ENCODE peak calls at places on chromosomes 1 and 21, in ten cellular contexts. One of them, this sample, is unnamed.
A peak's percentile ranks its signal among the peaks of the same experiment; 100 is the strongest.

GRCh38 chr1:224733021-224733911 is 117.1 kb downstream of the CNIH3 start:
- DNase-seq in H1: no peak
- DNase-seq in cardiac muscle cell: peak; percentile 47
- DNase-seq in stomach: no peak
- DNase-seq in heart left ventricle: no peak
- DNase-seq in tibial artery: no peak
- DNase-seq in psoas muscle: peak; percentile 72
- DNase-seq in left ventricle myocardium inferior: peak; percentile 19
- DNase-seq in fibroblast of lung: peak; percentile 50
- DNase-seq in mucosa of descending colon: no peak
- DNase-seq in this sample: no peak

GRCh38 chr1:211697356-211697755 is 21.9 kb upstream of the NEK2 start:
- DNase-seq in H1: no peak
- DNase-seq in tibial artery: no peak
- DNase-seq in mucosa of descending colon: no peak
- DNase-seq in left ventricle myocardium inferior: no peak
- DNase-seq in fibroblast of lung: no peak
- DNase-seq in stomach: no peak
- DNase-seq in heart left ventricle: no peak
- DNase-seq in psoas muscle: no peak
- DNase-seq in cardiac muscle cell: no peak
- DNase-seq in this sample: no peak

GRCh38 chr21:43654806-43655489 is 4.3 kb downstream of the HSF2BP start:
- DNase-seq in psoas muscle: no peak
- DNase-seq in mucosa of descending colon: no peak
- DNase-seq in left ventricle myocardium inferior: no peak
- DNase-seq in H1: no peak
- DNase-seq in heart left ventricle: no peak
- DNase-seq in stomach: no peak
- DNase-seq in tibial artery: no peak
- DNase-seq in cardiac muscle cell: no peak
- DNase-seq in fibroblast of lung: no peak
- DNase-seq in this sample: no peak

GRCh38 chr1:203089651-203090045 is 3.8 kb upstream of the MYOG start:
- DNase-seq in mucosa of descending colon: no peak
- DNase-seq in heart left ventricle: no peak
- DNase-seq in H1: peak; percentile 45
- DNase-seq in cardiac muscle cell: no peak
- DNase-seq in fibroblast of lung: no peak
- DNase-seq in tibial artery: no peak
- DNase-seq in left ventricle myocardium inferior: no peak
- DNase-seq in stomach: peak; percentile 14
- DNase-seq in psoas muscle: no peak
- DNase-seq in this sample: no peak

GRCh38 chr21:26170471-26171309 is at the start of gene APP:
- DNase-seq in cardiac muscle cell: peak; percentile 84
- DNase-seq in left ventricle myocardium inferior: peak; percentile 89
- DNase-seq in mucosa of descending colon: peak; percentile 95
- DNase-seq in psoas muscle: peak; percentile 90
- DNase-seq in fibroblast of lung: peak; percentile 73
- DNase-seq in tibial artery: peak; percentile 78
- DNase-seq in H1: peak; percentile 97
- DNase-seq in heart left ventricle: peak; percentile 93
- DNase-seq in stomach: peak; percentile 91
- DNase-seq in this sample: peak; percentile 80

GRCh38 chr1:52141513-52142219 is at the start of gene ZFYVE9:
- DNase-seq in heart left ventricle: peak; percentile 90
- DNase-seq in stomach: peak; percentile 81
- DNase-seq in H1: peak; percentile 88
- DNase-seq in cardiac muscle cell: peak; percentile 90
- DNase-seq in psoas muscle: peak; percentile 90
- DNase-seq in tibial artery: peak; percentile 48
- DNase-seq in mucosa of descending colon: peak; percentile 88
- DNase-seq in left ventricle myocardium inferior: peak; percentile 76
- DNase-seq in fibroblast of lung: peak; percentile 75
- DNase-seq in this sample: peak; percentile 92

GRCh38 chr1:12057382-12057781 is 5.7 kb upstream of the TNFRSF8 start:
- DNase-seq in tibial artery: no peak
- DNase-seq in cardiac muscle cell: peak; percentile 23
- DNase-seq in stomach: no peak
- DNase-seq in H1: no peak
- DNase-seq in heart left ventricle: no peak
- DNase-seq in fibroblast of lung: no peak
- DNase-seq in mucosa of descending colon: no peak
- DNase-seq in left ventricle myocardium inferior: no peak
- DNase-seq in psoas muscle: no peak
- DNase-seq in this sample: no peak

GRCh38 chr1:194196562-194196961 is 1010.1 kb upstream of the B3GALT2 start:
- DNase-seq in psoas muscle: no peak
- DNase-seq in mucosa of descending colon: no peak
- DNase-seq in fibroblast of lung: no peak
- DNase-seq in stomach: no peak
- DNase-seq in left ventricle myocardium inferior: no peak
- DNase-seq in tibial artery: no peak
- DNase-seq in H1: no peak
- DNase-seq in cardiac muscle cell: no peak
- DNase-seq in heart left ventricle: no peak
- DNase-seq in this sample: no peak

GRCh38 chr1:81974883-81975555 is 174.3 kb downstream of the ADGRL2 start:
- DNase-seq in heart left ventricle: no peak
- DNase-seq in tibial artery: no peak
- DNase-seq in mucosa of descending colon: no peak
- DNase-seq in left ventricle myocardium inferior: no peak
- DNase-seq in psoas muscle: no peak
- DNase-seq in cardiac muscle cell: no peak
- DNase-seq in fibroblast of lung: no peak
- DNase-seq in stomach: no peak
- DNase-seq in H1: no peak
- DNase-seq in this sample: no peak

GRCh38 chr1:19825298-19825697 is 10.2 kb upstream of the RNF186 start:
- DNase-seq in left ventricle myocardium inferior: no peak
- DNase-seq in cardiac muscle cell: peak; percentile 9
- DNase-seq in tibial artery: no peak
- DNase-seq in fibroblast of lung: no peak
- DNase-seq in heart left ventricle: no peak
- DNase-seq in psoas muscle: no peak
- DNase-seq in mucosa of descending colon: peak; percentile 51
- DNase-seq in stomach: peak; percentile 63
- DNase-seq in H1: peak; percentile 59
- DNase-seq in this sample: peak; percentile 87

GRCh38 chr1:154198756-154199562 is 7.1 kb upstream of the TPM3 start:
- DNase-seq in cardiac muscle cell: peak; percentile 75
- DNase-seq in psoas muscle: no peak
- DNase-seq in tibial artery: peak; percentile 36
- DNase-seq in fibroblast of lung: peak; percentile 77
- DNase-seq in left ventricle myocardium inferior: no peak
- DNase-seq in H1: peak; percentile 51
- DNase-seq in mucosa of descending colon: no peak
- DNase-seq in heart left ventricle: no peak
- DNase-seq in stomach: no peak
- DNase-seq in this sample: peak; percentile 37

GRCh38 chr1:36207339-36207738 is 16.9 kb upstream of the THRAP3 start:
- DNase-seq in cardiac muscle cell: peak; percentile 82
- DNase-seq in left ventricle myocardium inferior: peak; percentile 49
- DNase-seq in mucosa of descending colon: no peak
- DNase-seq in heart left ventricle: no peak
- DNase-seq in H1: peak; percentile 53
- DNase-seq in fibroblast of lung: peak; percentile 81
- DNase-seq in psoas muscle: peak; percentile 74
- DNase-seq in stomach: peak; percentile 83
- DNase-seq in tibial artery: peak; percentile 91
- DNase-seq in this sample: peak; percentile 66

GRCh38 chr1:215992620-215993019 is 425.5 kb downstream of the KCTD3 start:
- DNase-seq in fibroblast of lung: peak; percentile 51
- DNase-seq in psoas muscle: no peak
- DNase-seq in stomach: no peak
- DNase-seq in mucosa of descending colon: no peak
- DNase-seq in heart left ventricle: no peak
- DNase-seq in tibial artery: no peak
- DNase-seq in cardiac muscle cell: peak; percentile 18
- DNase-seq in H1: no peak
- DNase-seq in left ventricle myocardium inferior: no peak
- DNase-seq in this sample: no peak
- TF ChIP-seq CTCF in fibroblast of lung: peak; percentile 62
- TF ChIP-seq CTCF in psoas muscle: peak; percentile 5
- TF ChIP-seq CTCF in stomach: no peak
- TF ChIP-seq CTCF in mucosa of descending colon: no peak
- TF ChIP-seq CTCF in heart left ventricle: peak; percentile 36
- TF ChIP-seq CTCF in tibial artery: peak; percentile 19
- TF ChIP-seq CTCF in cardiac muscle cell: peak; percentile 39
- TF ChIP-seq CTCF in H1: peak; percentile 12
- TF ChIP-seq CTCF in left ventricle myocardium inferior: peak; percentile 39
- TF ChIP-seq CTCF in this sample: no peak

DNA sequence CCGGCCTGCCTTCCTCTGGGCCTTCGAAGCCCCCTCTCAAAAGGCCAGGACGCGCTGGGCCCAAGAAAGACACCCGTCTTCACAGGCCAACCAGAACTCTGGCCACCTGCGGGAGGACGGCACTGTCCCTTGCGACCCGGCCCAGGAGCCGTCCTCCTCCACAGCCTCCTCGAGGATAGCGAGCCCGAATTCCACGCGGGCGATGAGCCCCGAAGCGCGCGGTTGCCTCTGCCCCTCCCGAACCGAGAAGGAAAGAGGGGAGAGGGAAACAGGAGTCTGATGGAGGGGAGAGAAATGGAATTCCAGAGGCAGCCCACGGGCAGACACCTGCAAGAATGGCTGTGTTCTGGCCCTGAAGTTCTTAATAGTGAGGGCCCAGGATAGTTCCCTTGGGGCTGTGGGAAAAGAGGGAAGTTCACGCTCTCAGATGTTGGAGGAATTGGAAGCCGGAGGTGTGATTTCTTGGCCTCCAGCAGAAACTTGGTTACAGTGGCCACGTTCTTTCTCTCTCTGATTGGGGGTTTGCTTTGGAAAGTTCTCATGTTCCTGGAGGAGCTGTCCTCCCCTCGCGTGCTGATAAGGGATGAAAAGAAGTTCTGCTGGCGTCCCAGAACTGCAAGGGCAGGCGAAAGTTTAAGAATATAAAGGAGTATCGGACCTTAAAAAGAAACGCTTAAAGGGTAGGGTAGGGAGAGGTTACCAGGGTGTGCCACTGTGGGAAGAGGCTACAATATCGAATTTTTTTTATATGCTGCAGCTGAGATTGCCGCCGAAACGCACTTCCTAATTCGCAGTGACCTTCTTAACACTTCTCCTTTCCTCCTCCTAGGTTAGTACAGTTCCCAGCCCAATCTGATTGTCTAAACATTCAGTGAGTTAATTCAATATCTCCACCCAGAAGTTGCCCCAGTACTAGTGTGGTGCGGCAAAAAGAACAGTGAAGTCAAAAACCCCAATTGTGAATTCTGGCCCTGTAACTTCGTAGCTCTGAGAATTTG is 5.8 kb upstream of the SLC44A5 start:
- DNase-seq in left ventricle myocardium inferior: no peak
- DNase-seq in tibial artery: no peak
- DNase-seq in psoas muscle: peak; percentile 49
- DNase-seq in stomach: no peak
- DNase-seq in mucosa of descending colon: peak; percentile 21
- DNase-seq in H1: peak; percentile 65
- DNase-seq in fibroblast of lung: peak; percentile 27
- DNase-seq in cardiac muscle cell: peak; percentile 60
- DNase-seq in heart left ventricle: no peak
- DNase-seq in this sample: peak; percentile 14
- H3K4me3 ChIP-seq in left ventricle myocardium inferior: peak overlapping the region; percentile 67
- H3K4me3 ChIP-seq in tibial artery: peak overlapping the region; percentile 49
- H3K4me3 ChIP-seq in psoas muscle: peak overlapping the region; percentile 60
- H3K4me3 ChIP-seq in stomach: peak overlapping the region; percentile 52
- H3K4me3 ChIP-seq in mucosa of descending colon: no peak overlapping the region
- H3K4me3 ChIP-seq in H1: peak overlapping the region; percentile 70
- H3K4me3 ChIP-seq in fibroblast of lung: no peak overlapping the region
- H3K4me3 ChIP-seq in cardiac muscle cell: peak overlapping the region; percentile 51
- H3K4me3 ChIP-seq in heart left ventricle: peak overlapping the region; percentile 56
- H3K4me3 ChIP-seq in this sample: peak overlapping the region; percentile 35

DNA sequence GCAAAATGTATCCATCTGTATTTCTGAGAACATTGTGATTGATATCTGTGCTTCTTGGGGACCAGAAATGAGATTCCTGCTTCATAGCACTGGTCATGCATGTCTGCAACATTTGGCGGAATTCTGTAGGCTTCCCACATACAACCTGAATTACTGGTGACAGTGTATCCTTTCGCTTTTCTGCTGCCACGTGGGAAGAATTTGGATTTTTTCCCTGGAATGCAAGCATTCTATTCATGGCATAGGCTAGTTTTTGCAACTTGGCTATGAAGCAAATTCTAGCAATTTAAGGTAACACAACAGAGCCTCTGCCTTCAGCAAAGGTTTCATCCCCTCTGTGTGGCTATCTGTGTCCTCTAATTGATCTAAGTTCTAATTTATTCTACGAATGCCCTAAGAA is 85.9 kb downstream of the BCAR3 start:
- DNase-seq in tibial artery: no peak
- DNase-seq in fibroblast of lung: no peak
- DNase-seq in mucosa of descending colon: no peak
- DNase-seq in H1: no peak
- DNase-seq in psoas muscle: no peak
- DNase-seq in cardiac muscle cell: peak; percentile 41
- DNase-seq in heart left ventricle: no peak
- DNase-seq in stomach: no peak
- DNase-seq in left ventricle myocardium inferior: no peak
- DNase-seq in this sample: no peak
- H3K4me1 ChIP-seq in tibial artery: peaks cover 97% of the 10 kb centered on the region
- H3K4me1 ChIP-seq in fibroblast of lung: peaks cover 15% of the 10 kb centered on the region
- H3K4me1 ChIP-seq in mucosa of descending colon: peaks cover 12% of the 10 kb centered on the region
- H3K4me1 ChIP-seq in H1: peaks cover 19% of the 10 kb centered on the region
- H3K4me1 ChIP-seq in psoas muscle: peaks cover 93% of the 10 kb centered on the region
- H3K4me1 ChIP-seq in cardiac muscle cell: no peaks in the 10 kb centered on the region
- H3K4me1 ChIP-seq in heart left ventricle: peaks cover 93% of the 10 kb centered on the region
- H3K4me1 ChIP-seq in stomach: peaks cover 95% of the 10 kb centered on the region
- H3K4me1 ChIP-seq in left ventricle myocardium inferior: peaks cover 98% of the 10 kb centered on the region
- H3K4me1 ChIP-seq in this sample: peaks cover 32% of the 10 kb centered on the region

GRCh38 chr1:43932786-43933385 is 715 bp upstream of the ARTN start:
- DNase-seq in fibroblast of lung: peak; percentile 36
- DNase-seq in cardiac muscle cell: peak; percentile 29
- DNase-seq in tibial artery: no peak
- DNase-seq in left ventricle myocardium inferior: no peak
- DNase-seq in stomach: no peak
- DNase-seq in heart left ventricle: no peak
- DNase-seq in mucosa of descending colon: no peak
- DNase-seq in psoas muscle: no peak
- DNase-seq in H1: no peak
- DNase-seq in this sample: no peak

GRCh38 chr1:43930949-43931275 is 2.7 kb upstream of the ARTN start:
- DNase-seq in mucosa of descending colon: no peak
- DNase-seq in left ventricle myocardium inferior: no peak
- DNase-seq in heart left ventricle: no peak
- DNase-seq in cardiac muscle cell: no peak
- DNase-seq in stomach: no peak
- DNase-seq in tibial artery: no peak
- DNase-seq in fibroblast of lung: no peak
- DNase-seq in psoas muscle: no peak
- DNase-seq in H1: no peak
- DNase-seq in this sample: no peak

GRCh38 chr1:43933386-43934278 is at the start of gene ARTN:
- DNase-seq in psoas muscle: no peak
- DNase-seq in fibroblast of lung: no peak
- DNase-seq in tibial artery: no peak
- DNase-seq in stomach: peak; percentile 35
- DNase-seq in H1: peak; percentile 89
- DNase-seq in mucosa of descending colon: peak; percentile 76
- DNase-seq in heart left ventricle: no peak
- DNase-seq in left ventricle myocardium inferior: no peak
- DNase-seq in cardiac muscle cell: no peak
- DNase-seq in this sample: peak; percentile 80

GRCh38 chr1:43931711-43932660 is 1.6 kb upstream of the ARTN start:
- DNase-seq in H1: no peak
- DNase-seq in stomach: no peak
- DNase-seq in cardiac muscle cell: no peak
- DNase-seq in psoas muscle: no peak
- DNase-seq in heart left ventricle: no peak
- DNase-seq in left ventricle myocardium inferior: no peak
- DNase-seq in tibial artery: no peak
- DNase-seq in fibroblast of lung: no peak
- DNase-seq in mucosa of descending colon: no peak
- DNase-seq in this sample: no peak

GRCh38 chr1:43930168-43930948 is 3.2 kb upstream of the ARTN start:
- DNase-seq in psoas muscle: no peak
- DNase-seq in tibial artery: no peak
- DNase-seq in mucosa of descending colon: no peak
- DNase-seq in heart left ventricle: no peak
- DNase-seq in left ventricle myocardium inferior: no peak
- DNase-seq in stomach: no peak
- DNase-seq in H1: peak; percentile 68
- DNase-seq in fibroblast of lung: no peak
- DNase-seq in cardiac muscle cell: no peak
- DNase-seq in this sample: no peak
- TF ChIP-seq CTCF in psoas muscle: peak; percentile 36
- TF ChIP-seq CTCF in tibial artery: no peak
- TF ChIP-seq CTCF in mucosa of descending colon: peak; percentile 38
- TF ChIP-seq CTCF in heart left ventricle: peak; percentile 45
- TF ChIP-seq CTCF in left ventricle myocardium inferior: peak; percentile 53
- TF ChIP-seq CTCF in stomach: peak; percentile 17
- TF ChIP-seq CTCF in H1: peak; percentile 70
- TF ChIP-seq CTCF in fibroblast of lung: peak; percentile 13
- TF ChIP-seq CTCF in cardiac muscle cell: peak; percentile 40
- TF ChIP-seq CTCF in this sample: peak; percentile 42

This sample was measured in pancreas.